ENCODE peak calls at places on chromosomes 4 and X, in nine cellular contexts. L is NCI-H2029, N is M059J, P is A673, E is GM04504, V is epithelial cell of proximal tubule, F is mesendoderm, Y is AG10803, W is GM04503. B is an unnamed sample.

GRCh38 chrX:31543565-31544125 is 471.8 kb upstream of the FTHL17 start:
- DNase-seq in L (no peak), N (no peak), P (no peak), E (no peak), V (no peak), F (peak), Y (no peak), W (no peak), B (no peak)

GRCh38 chr4:73442275-73442674 is 6.3 kb downstream of the AFP start:
- DNase-seq in L (no peak), N (peak), P (no peak), E (no peak), V (no peak), F (no peak), Y (no peak), W (no peak), B (no peak)

GRCh38 chrX:147838465-147839131 is 73.1 kb upstream of the FMR1 start:
- DNase-seq in L (no peak), N (peak), P (peak), E (no peak), V (no peak), F (peak), Y (no peak), W (no peak), B (no peak)

GRCh38 chrX:78747471-78747870 is at the start of gene LPAR4:
- DNase-seq in L (no peak), N (peak), P (peak), E (no peak), V (no peak), F (peak), Y (no peak), W (no peak), B (no peak)

GRCh38 chr4:98467627-98468072 is 190.8 kb downstream of the TSPAN5 start:
- DNase-seq in L (peak), N (peak), P (peak), E (peak), V (peak), F (peak), Y (peak), W (peak), B (peak)

GRCh38 chrX:19863237-19864223 is 23.9 kb downstream of the SH3KBP1 start:
- DNase-seq in L (no peak), N (no peak), P (no peak), E (no peak), V (no peak), F (no peak), Y (peak), W (no peak), B (no peak)

GRCh38 chrX:2967998-2968909 is 38.1 kb upstream of the ARSH start:
- DNase-seq in L (no peak), N (peak), P (peak), E (peak), V (no peak), F (no peak), Y (peak), W (peak), B (no peak)

GRCh38 chr4:53515076-53515475 is 76.2 kb downstream of the LNX1 start:
- DNase-seq in L (no peak), N (no peak), P (no peak), E (no peak), V (no peak), F (no peak), Y (no peak), W (no peak), B (no peak)

GRCh38 chrX:124018031-124018430 is 56.5 kb downstream of the STAG2 start:
- DNase-seq in L (no peak), N (no peak), P (peak), E (no peak), V (no peak), F (no peak), Y (no peak), W (no peak), B (no peak)

GRCh38 chr4:74237425-74237966 is 70.8 kb upstream of the EPGN start:
- DNase-seq in L (no peak), N (no peak), P (no peak), E (no peak), V (no peak), F (no peak), Y (no peak), W (no peak), B (no peak)

GRCh38 chr4:80685219-80685618 is 345.3 kb upstream of the BMP3 start:
- DNase-seq in L (peak), N (no peak), P (no peak), E (no peak), V (peak), F (no peak), Y (no peak), W (no peak), B (no peak)

GRCh38 chr4:55830741-55831140 is 11.2 kb downstream of the EXOC1L start:
- DNase-seq in L (no peak), N (peak), P (no peak), E (no peak), V (no peak), F (no peak), Y (no peak), W (no peak), B (no peak)

GRCh38 chrX:139106111-139106510 is 394.6 kb upstream of the FGF13 start:
- DNase-seq in L (no peak), N (peak), P (peak), E (peak), V (no peak), F (peak), Y (peak), W (peak), B (no peak)

GRCh38 chr4:176548571-176548970 is 228.8 kb downstream of the SPCS3 start:
- DNase-seq in L (no peak), N (peak), P (no peak), E (no peak), V (no peak), F (peak), Y (peak), W (peak), B (no peak)

GRCh38 chrX:115892787-115893671 is 277.5 kb upstream of the AGTR2 start:
- DNase-seq in L (peak), N (peak), P (peak), E (peak), V (peak), F (peak), Y (no peak), W (no peak), B (peak)

GRCh38 chrX:7158468-7158990 is 10.6 kb upstream of the PUDP start:
- DNase-seq in L (no peak), N (peak), P (no peak), E (no peak), V (no peak), F (peak), Y (no peak), W (no peak), B (no peak)